ENCODE peak calls at places on chromosomes 12 and 14, in eight cellular contexts. W is PC-3, B is adrenal gland, Y is mammary epithelial cell, G is prostate gland, J is AG04450, H is stomach, Q is fibroblast of lung. M is an unnamed sample. For H3K9me3, the result is how much of the 10 kb centered on the place peaks cover.

GRCh38 chr12:95593266-95593871 is 42.1 kb upstream of the USP44 start:
- DNase-seq in W (no peak), B (no peak), Y (no peak), G (no peak), J (no peak), H (no peak), Q (no peak), M (no peak)

GRCh38 chr12:94535614-94535932 is 75.9 kb upstream of the CEP83 start:
- DNase-seq in W (no peak), B (no peak), Y (no peak), G (peak), J (no peak), H (no peak), Q (no peak), M (no peak)

GRCh38 chr14:100871234-100872186 is 32.0 kb downstream of the RTL1 start:
- DNase-seq in W (no peak), B (no peak), Y (peak), G (no peak), J (no peak), H (no peak), Q (peak), M (no peak)

GRCh38 chr14:73467377-73467776 is 9.0 kb upstream of the NUMB start:
- DNase-seq in W (no peak), B (peak), Y (no peak), G (no peak), J (no peak), H (no peak), Q (peak), M (no peak)

GRCh38 chr12:119932921-119933320 is 55.8 kb upstream of the CIT start:
- DNase-seq in W (no peak), B (no peak), Y (no peak), G (no peak), J (no peak), H (no peak), Q (no peak), M (no peak)

GRCh38 chr14:22602853-22603252 is 4.8 kb downstream of the ABHD4 start:
- DNase-seq in W (peak), B (no peak), Y (peak), G (no peak), J (no peak), H (no peak), Q (no peak), M (no peak)

GRCh38 chr14:54338696-54339317 is 58.0 kb upstream of the CDKN3 start:
- DNase-seq in W (peak), B (no peak), Y (peak), G (no peak), J (peak), H (no peak), Q (peak), M (peak)

GRCh38 chr14:86321151-86321550 is 791.2 kb downstream of the FLRT2 start:
- DNase-seq in W (no peak), B (no peak), Y (no peak), G (no peak), J (no peak), H (no peak), Q (peak), M (no peak)

GRCh38 chr12:130764475-130765185 is 48.5 kb upstream of the RIMBP2 start:
- DNase-seq in W (peak), B (no peak), Y (peak), G (no peak), J (no peak), H (no peak), Q (peak), M (no peak)

GRCh38 chr12:110039085-110039807 is 9.1 kb downstream of the C12orf76 start:
- DNase-seq in W (peak), B (no peak), Y (peak), G (peak), J (peak), H (peak), Q (peak), M (peak)

GRCh38 chr14:99351166-99352007 is 79.4 kb upstream of the BCL11B start:
- DNase-seq in W (no peak), B (no peak), Y (no peak), G (no peak), J (no peak), H (no peak), Q (no peak), M (no peak)

GRCh38 chr14:102029956-102030355 is 56.9 kb downstream of the HSP90AA1 start:
- DNase-seq in W (peak), B (no peak), Y (no peak), G (no peak), J (peak), H (no peak), Q (peak), M (no peak)

GRCh38 chr12:26431211-26431610 is 235.8 kb downstream of the SSPN start:
- DNase-seq in W (no peak), B (no peak), Y (no peak), G (no peak), J (no peak), H (no peak), Q (no peak), M (no peak)

GRCh38 chr12:47080725-47081502 is 1.2 kb upstream of the AMIGO2 start:
- DNase-seq in W (peak), B (peak), Y (peak), G (peak), J (no peak), H (peak), Q (peak), M (peak)

GRCh38 chr12:95661360-95661759 is 110.1 kb upstream of the USP44 start:
- DNase-seq in W (no peak), B (no peak), Y (peak), G (no peak), J (no peak), H (no peak), Q (no peak), M (no peak)

GRCh38 chr12:71873821-71874220 is 34.3 kb downstream of the TBC1D15 start:
- DNase-seq in W (peak), B (no peak), Y (no peak), G (no peak), J (no peak), H (no peak), Q (no peak), M (no peak)

GRCh38 chr12:6154730-6155459 is 30.4 kb upstream of the VWF start:
- DNase-seq in W (no peak), B (peak), Y (no peak), G (no peak), J (no peak), H (no peak), Q (no peak), M (no peak)

GRCh38 chr14:101102875-101103274 is 199.4 kb upstream of the RTL1 start:
- DNase-seq in W (no peak), B (peak), Y (no peak), G (no peak), J (no peak), H (no peak), Q (no peak), M (no peak)

GRCh38 chr12:19088576-19088975 is 41.0 kb upstream of the PLEKHA5 start:
- DNase-seq in W (no peak), B (no peak), Y (no peak), G (no peak), J (no peak), H (no peak), Q (no peak), M (no peak)

GRCh38 chr12:26054383-26054782 is 70.5 kb downstream of the BHLHE41 start:
- DNase-seq in W (no peak), B (no peak), Y (no peak), G (no peak), J (no peak), H (no peak), Q (no peak), M (no peak)

GRCh38 chr12:23043647-23044046 is 418.7 kb downstream of the ETNK1 start:
- DNase-seq in W (no peak), B (no peak), Y (no peak), G (no peak), J (no peak), H (no peak), Q (no peak), M (no peak)

GRCh38 chr12:45547132-45547531 is 182.4 kb upstream of the ARID2 start:
- DNase-seq in W (no peak), B (no peak), Y (no peak), G (no peak), J (no peak), H (no peak), Q (no peak), M (peak)

GRCh38 chr12:75759842-75760260 is 248.4 kb upstream of the KRR1 start:
- DNase-seq in W (peak), B (no peak), Y (peak), G (no peak), J (peak), H (no peak), Q (peak), M (no peak)

GRCh38 chr12:68233498-68233897 is 7.9 kb upstream of the IL26 start:
- DNase-seq in W (no peak), B (no peak), Y (no peak), G (no peak), J (no peak), H (no peak), Q (no peak), M (no peak)

GRCh38 chr12:107864235-107864634 is 89.7 kb downstream of the ASCL4 start:
- DNase-seq in W (no peak), B (no peak), Y (no peak), G (no peak), J (no peak), H (no peak), Q (no peak), M (no peak)

GRCh38 chr14:37583358-37584210 is 11.5 kb downstream of the FOXA1 start:
- DNase-seq in W (peak), B (no peak), Y (no peak), G (peak), J (no peak), H (no peak), Q (no peak), M (peak)

GRCh38 chr12:129830796-129831195 is 73.0 kb downstream of the TMEM132D start:
- DNase-seq in W (no peak), B (no peak), Y (no peak), G (no peak), J (no peak), H (no peak), Q (no peak), M (no peak)

GRCh38 chr14:53054457-53054856 is 98.7 kb downstream of the DDHD1 start:
- DNase-seq in W (peak), B (no peak), Y (peak), G (no peak), J (no peak), H (no peak), Q (peak), M (no peak)

GRCh38 chr12:51183816-51184215 is 10.9 kb upstream of the TFCP2 start:
- DNase-seq in W (peak), B (peak), Y (peak), G (no peak), J (no peak), H (peak), Q (peak), M (peak)

GRCh38 chr14:38357557-38357956 is 101.7 kb upstream of the CLEC14A start:
- DNase-seq in W (peak), B (no peak), Y (no peak), G (no peak), J (peak), H (no peak), Q (peak), M (peak)

GRCh38 chr12:70660620-70661219 is 23.5 kb upstream of the PTPRB start:
- DNase-seq in W (peak), B (no peak), Y (peak), G (no peak), J (no peak), H (no peak), Q (peak), M (no peak)

GRCh38 chr14:74179775-74180354 is 59.4 kb upstream of the VSX2 start:
- DNase-seq in W (no peak), B (no peak), Y (no peak), G (no peak), J (no peak), H (no peak), Q (no peak), M (no peak)

GRCh38 chr12:106866426-106867080 is 89.2 kb upstream of the TMEM263 start:
- DNase-seq in W (no peak), B (no peak), Y (peak), G (no peak), J (no peak), H (no peak), Q (peak), M (no peak)

GRCh38 chr12:22525426-22525825 is 18.9 kb downstream of the C2CD5 start:
- DNase-seq in W (peak), B (no peak), Y (no peak), G (no peak), J (no peak), H (no peak), Q (peak), M (no peak)

GRCh38 chr14:99562848-99563748 is 40.9 kb downstream of the CCDC85C start:
- DNase-seq in W (peak), B (peak), Y (peak), G (peak), J (peak), H (peak), Q (peak), M (peak)

GRCh38 chr12:9064201-9064814 is 51.4 kb downstream of the A2M start:
- DNase-seq in W (peak), B (peak), Y (peak), G (peak), J (no peak), H (peak), Q (peak), M (peak)

GRCh38 chr14:48125654-48126053 is 450.2 kb upstream of the MDGA2 start:
- DNase-seq in W (no peak), B (no peak), Y (no peak), G (no peak), J (no peak), H (no peak), Q (no peak), M (no peak)

GRCh38 chr12:104790296-104791125 is 167.6 kb downstream of the SLC41A2 start:
- DNase-seq in W (peak), B (peak), Y (no peak), G (no peak), J (no peak), H (peak), Q (peak), M (peak)

GRCh38 chr12:118374126-118374725 is 1.5 kb upstream of the TAOK3 start:
- DNase-seq in W (no peak), B (no peak), Y (no peak), G (no peak), J (no peak), H (no peak), Q (no peak), M (no peak)

GRCh38 chr14:63986789-63987533 is 134.2 kb downstream of the SYNE2 start:
- DNase-seq in W (peak), B (no peak), Y (peak), G (no peak), J (peak), H (no peak), Q (peak), M (peak)

DNA sequence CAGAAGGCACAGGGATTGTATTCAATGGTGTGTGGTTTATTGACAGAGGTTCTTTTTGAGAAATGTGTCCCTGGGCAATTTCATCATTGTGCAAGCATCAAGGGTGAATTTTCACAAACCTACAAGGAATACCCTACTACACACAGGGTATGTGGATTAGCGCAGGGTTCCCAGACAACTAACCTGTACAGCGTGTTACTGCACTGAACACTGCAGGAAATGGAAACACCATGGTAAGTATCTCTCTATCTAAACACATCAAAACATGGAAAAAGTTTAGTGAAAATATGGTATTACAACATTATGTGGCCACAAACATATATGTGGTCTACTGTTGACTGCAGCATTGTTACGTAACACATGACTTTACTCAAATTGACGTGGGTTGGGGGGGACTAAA is 893.0 kb downstream of the TMEM121 start:
- DNase-seq in W (no peak), B (no peak), Y (no peak), G (no peak), J (no peak), H (no peak), Q (no peak), M (no peak)
- H3K9me3 ChIP-seq in W (under half), B (under half), Y (under half), G (under half), J (under half), H (under half), Q (under half), M (under half)

GRCh38 chr12:114406326-114407033 is 536 bp upstream of the TBX5 start:
- DNase-seq in W (no peak), B (no peak), Y (no peak), G (no peak), J (no peak), H (no peak), Q (no peak), M (no peak)

GRCh38 chr12:114404451-114405198 is 1.3 kb downstream of the TBX5 start:
- DNase-seq in W (no peak), B (no peak), Y (no peak), G (no peak), J (no peak), H (no peak), Q (peak), M (no peak)

GRCh38 chr12:114405449-114406271 is at the start of gene TBX5:
- DNase-seq in W (no peak), B (no peak), Y (no peak), G (no peak), J (peak), H (no peak), Q (peak), M (no peak)

GRCh38 chr12:114403690-114404450 is 2.1 kb downstream of the TBX5 start:
- DNase-seq in W (no peak), B (no peak), Y (no peak), G (no peak), J (no peak), H (no peak), Q (peak), M (no peak)

DNA sequence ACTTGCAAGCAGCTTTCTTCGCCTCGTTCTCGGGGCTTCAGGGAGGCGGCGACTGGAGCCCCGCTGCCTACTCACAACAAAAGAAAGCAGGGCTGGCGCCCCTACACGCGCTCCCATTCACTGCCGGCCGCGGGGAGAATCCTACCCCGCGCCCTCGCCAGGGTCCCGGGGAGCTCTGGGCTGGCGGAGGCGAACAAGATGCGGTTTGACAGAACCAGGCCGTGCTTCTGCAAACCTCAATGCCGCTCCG is 820 bp downstream of the TBX5 start:
- DNase-seq in W (no peak), B (no peak), Y (no peak), G (no peak), J (no peak), H (no peak), Q (no peak), M (no peak)
- H3K4me3 ChIP-seq in W (no peak), B (no peak), Y (no peak), G (peak), J (peak), H (no peak), Q (peak), M (no peak)

DNA sequence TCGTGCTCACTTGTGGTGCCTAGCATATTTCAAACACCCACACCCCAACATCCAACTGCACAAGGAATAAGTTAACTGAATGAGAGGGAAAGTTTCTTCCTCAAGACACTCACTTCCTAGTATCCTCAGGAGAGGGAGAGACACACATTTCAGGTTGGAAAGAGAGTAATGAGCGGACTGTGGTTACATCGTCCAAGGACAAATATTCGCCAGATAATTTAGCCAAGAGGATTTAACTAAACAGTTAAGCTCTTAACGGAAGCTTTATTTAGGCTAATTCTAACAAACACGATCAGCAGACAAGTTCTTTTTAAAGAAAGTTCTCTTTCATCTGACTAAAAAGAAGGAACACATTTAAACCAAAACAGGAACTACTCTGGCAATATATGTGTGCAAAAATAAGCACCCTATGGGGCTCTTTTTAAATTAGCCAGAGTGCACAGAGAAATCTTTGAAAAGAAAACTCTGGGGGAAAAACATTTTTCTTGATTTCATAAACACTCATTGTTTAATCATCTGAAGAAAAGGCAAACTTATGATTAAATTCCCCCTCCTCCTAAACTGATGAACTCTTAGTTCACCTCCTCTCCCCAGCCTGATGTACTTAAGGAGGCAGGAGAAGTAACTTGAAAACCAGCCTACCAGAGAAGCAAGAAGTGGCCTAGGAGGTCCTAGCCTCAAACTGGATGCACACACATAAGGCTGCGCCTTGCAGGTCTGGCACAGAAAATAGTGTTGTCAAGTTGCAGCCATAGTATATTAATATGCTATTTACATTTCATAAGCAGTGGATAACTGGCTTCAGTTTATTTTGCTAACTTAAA is 13.3 kb upstream of the BTG1 start:
- DNase-seq in W (no peak), B (no peak), Y (no peak), G (no peak), J (no peak), H (no peak), Q (peak), M (no peak)
- H3K27ac ChIP-seq in W (no peak), B (peak), Y (no peak), G (peak), J (no peak), H (no peak), Q (no peak), M (no peak)

GRCh38 chr12:132294121-132295034 is 35.0 kb downstream of the GALNT9 start:
- DNase-seq in W (no peak), B (no peak), Y (no peak), G (no peak), J (no peak), H (no peak), Q (no peak), M (no peak)
- H3K9me3 ChIP-seq in W (under half), B (under half), Y (under half), G (under half), J (half or more), H (under half), Q (under half), M (under half)

DNA sequence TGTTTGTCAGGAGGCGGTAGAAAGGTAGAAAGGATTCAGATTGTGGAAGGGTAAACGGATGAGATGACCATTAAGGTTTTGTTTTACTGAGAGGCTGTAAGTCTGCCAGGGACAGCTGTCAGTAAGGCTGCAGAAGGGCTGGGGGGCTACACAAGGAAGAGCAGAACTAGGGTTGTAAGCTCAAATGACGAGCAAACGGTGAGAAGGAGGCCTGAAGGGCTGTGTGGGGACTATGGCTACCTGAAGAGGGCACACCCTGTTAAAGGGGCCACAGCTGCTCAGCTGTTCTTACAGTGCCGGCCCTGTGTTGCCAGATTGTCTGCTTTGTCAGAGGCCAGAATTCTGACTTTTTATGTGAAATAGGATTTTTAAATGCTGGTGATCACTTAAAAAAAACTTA is 19.1 kb downstream of the VASH1 start:
- DNase-seq in W (no peak), B (no peak), Y (no peak), G (no peak), J (no peak), H (no peak), Q (no peak), M (no peak)
- H3K4me3 ChIP-seq in W (no peak), B (no peak), Y (no peak), G (no peak), J (no peak), H (no peak), Q (no peak), M (no peak)

GRCh38 chr12:1995205-1995896 is 8.9 kb downstream of the DCP1B start:
- DNase-seq in W (no peak), B (no peak), Y (no peak), G (no peak), J (no peak), H (no peak), Q (peak), M (no peak)
- H3K27ac ChIP-seq in W (no peak), B (no peak), Y (no peak), G (no peak), J (no peak), H (no peak), Q (peak), M (no peak)